ENCODE peak calls at places on chromosome 3, in six cellular contexts. One of them, this sample, is unnamed.

GRCh38 chr3:31534036-31534435 is 1.3 kb downstream of the STT3B start:
- DNase-seq in endothelial cell of umbilical vein: no peak
- DNase-seq in heart left ventricle: no peak
- DNase-seq in IMR-90: peak
- DNase-seq in ovary: no peak
- DNase-seq in transverse colon: no peak
- DNase-seq in this sample: peak

GRCh38 chr3:99901200-99901926 is 83.7 kb downstream of the CMSS1 start:
- DNase-seq in endothelial cell of umbilical vein: peak
- DNase-seq in heart left ventricle: no peak
- DNase-seq in IMR-90: peak
- DNase-seq in ovary: no peak
- DNase-seq in transverse colon: no peak
- DNase-seq in this sample: no peak

GRCh38 chr3:129051776-129052400 is 8.7 kb upstream of the GP9 start:
- DNase-seq in endothelial cell of umbilical vein: no peak
- DNase-seq in heart left ventricle: no peak
- DNase-seq in IMR-90: no peak
- DNase-seq in ovary: no peak
- DNase-seq in transverse colon: peak
- DNase-seq in this sample: peak

GRCh38 chr3:100158877-100159563 is 44.7 kb upstream of the FILIP1L start:
- DNase-seq in endothelial cell of umbilical vein: peak
- DNase-seq in heart left ventricle: no peak
- DNase-seq in IMR-90: no peak
- DNase-seq in ovary: no peak
- DNase-seq in transverse colon: no peak
- DNase-seq in this sample: no peak

GRCh38 chr3:130636480-130637234 is 110.0 kb downstream of the PIK3R4 start:
- DNase-seq in endothelial cell of umbilical vein: no peak
- DNase-seq in heart left ventricle: no peak
- DNase-seq in IMR-90: no peak
- DNase-seq in ovary: no peak
- DNase-seq in transverse colon: no peak
- DNase-seq in this sample: no peak

GRCh38 chr3:17945799-17946381 is 203.5 kb upstream of the TBC1D5 start:
- DNase-seq in endothelial cell of umbilical vein: no peak
- DNase-seq in heart left ventricle: no peak
- DNase-seq in IMR-90: no peak
- DNase-seq in ovary: no peak
- DNase-seq in transverse colon: no peak
- DNase-seq in this sample: peak

GRCh38 chr3:194474675-194475074 is 12.1 kb downstream of the ATP13A3 start:
- DNase-seq in endothelial cell of umbilical vein: no peak
- DNase-seq in heart left ventricle: no peak
- DNase-seq in IMR-90: peak
- DNase-seq in ovary: no peak
- DNase-seq in transverse colon: no peak
- DNase-seq in this sample: no peak

GRCh38 chr3:65883614-65884013 is 155.1 kb downstream of the MAGI1 start:
- DNase-seq in endothelial cell of umbilical vein: peak
- DNase-seq in heart left ventricle: no peak
- DNase-seq in IMR-90: peak
- DNase-seq in ovary: no peak
- DNase-seq in transverse colon: no peak
- DNase-seq in this sample: no peak

GRCh38 chr3:189685854-189686253 is 54.7 kb downstream of the TP63 start:
- DNase-seq in endothelial cell of umbilical vein: peak
- DNase-seq in heart left ventricle: no peak
- DNase-seq in IMR-90: peak
- DNase-seq in ovary: no peak
- DNase-seq in transverse colon: no peak
- DNase-seq in this sample: no peak

GRCh38 chr3:167032267-167032876 is 347.7 kb downstream of the ZBBX start:
- DNase-seq in endothelial cell of umbilical vein: no peak
- DNase-seq in heart left ventricle: no peak
- DNase-seq in IMR-90: peak
- DNase-seq in ovary: no peak
- DNase-seq in transverse colon: no peak
- DNase-seq in this sample: peak

GRCh38 chr3:73734376-73734775 is 109.6 kb upstream of the PDZRN3 start:
- DNase-seq in endothelial cell of umbilical vein: no peak
- DNase-seq in heart left ventricle: no peak
- DNase-seq in IMR-90: no peak
- DNase-seq in ovary: no peak
- DNase-seq in transverse colon: no peak
- DNase-seq in this sample: no peak

GRCh38 chr3:39668420-39668819 is 141.0 kb upstream of the MYRIP start:
- DNase-seq in endothelial cell of umbilical vein: peak
- DNase-seq in heart left ventricle: no peak
- DNase-seq in IMR-90: peak
- DNase-seq in ovary: no peak
- DNase-seq in transverse colon: no peak
- DNase-seq in this sample: peak

GRCh38 chr3:198071602-198072285 is 111.7 kb downstream of the LMLN start:
- DNase-seq in endothelial cell of umbilical vein: peak
- DNase-seq in heart left ventricle: no peak
- DNase-seq in IMR-90: peak
- DNase-seq in ovary: no peak
- DNase-seq in transverse colon: no peak
- DNase-seq in this sample: peak

GRCh38 chr3:134341391-134341790 is 32.9 kb downstream of the AMOTL2 start:
- DNase-seq in endothelial cell of umbilical vein: no peak
- DNase-seq in heart left ventricle: no peak
- DNase-seq in IMR-90: no peak
- DNase-seq in ovary: no peak
- DNase-seq in transverse colon: no peak
- DNase-seq in this sample: no peak

GRCh38 chr3:41565003-41565402 is 365.7 kb downstream of the CTNNB1 start:
- DNase-seq in endothelial cell of umbilical vein: no peak
- DNase-seq in heart left ventricle: no peak
- DNase-seq in IMR-90: no peak
- DNase-seq in ovary: no peak
- DNase-seq in transverse colon: no peak
- DNase-seq in this sample: no peak

GRCh38 chr3:146184616-146185015 is 23.6 kb upstream of the PLOD2 start:
- DNase-seq in endothelial cell of umbilical vein: no peak
- DNase-seq in heart left ventricle: no peak
- DNase-seq in IMR-90: peak
- DNase-seq in ovary: no peak
- DNase-seq in transverse colon: no peak
- DNase-seq in this sample: no peak

GRCh38 chr3:197746214-197746613 is 3.5 kb upstream of the FYTTD1 start:
- DNase-seq in endothelial cell of umbilical vein: no peak
- DNase-seq in heart left ventricle: no peak
- DNase-seq in IMR-90: peak
- DNase-seq in ovary: no peak
- DNase-seq in transverse colon: no peak
- DNase-seq in this sample: no peak

GRCh38 chr3:123688241-123688747 is 103.4 kb upstream of the HACD2 start:
- DNase-seq in endothelial cell of umbilical vein: peak
- DNase-seq in heart left ventricle: no peak
- DNase-seq in IMR-90: peak
- DNase-seq in ovary: no peak
- DNase-seq in transverse colon: no peak
- DNase-seq in this sample: no peak

GRCh38 chr3:120646771-120647449 is 35.1 kb downstream of the HGD start:
- DNase-seq in endothelial cell of umbilical vein: no peak
- DNase-seq in heart left ventricle: no peak
- DNase-seq in IMR-90: no peak
- DNase-seq in ovary: no peak
- DNase-seq in transverse colon: no peak
- DNase-seq in this sample: no peak

GRCh38 chr3:120795017-120795648 is 52.6 kb downstream of the GTF2E1 start:
- DNase-seq in endothelial cell of umbilical vein: peak
- DNase-seq in heart left ventricle: peak
- DNase-seq in IMR-90: peak
- DNase-seq in ovary: peak
- DNase-seq in transverse colon: peak
- DNase-seq in this sample: peak

GRCh38 chr3:42499478-42499871 is 3.0 kb upstream of the VIPR1 start:
- DNase-seq in endothelial cell of umbilical vein: no peak
- DNase-seq in heart left ventricle: no peak
- DNase-seq in IMR-90: no peak
- DNase-seq in ovary: no peak
- DNase-seq in transverse colon: no peak
- DNase-seq in this sample: no peak

GRCh38 chr3:24818055-24818454 is 323.4 kb upstream of the THRB start:
- DNase-seq in endothelial cell of umbilical vein: no peak
- DNase-seq in heart left ventricle: no peak
- DNase-seq in IMR-90: no peak
- DNase-seq in ovary: no peak
- DNase-seq in transverse colon: no peak
- DNase-seq in this sample: no peak

GRCh38 chr3:71302604-71303003 is 280.9 kb downstream of the FOXP1 start:
- DNase-seq in endothelial cell of umbilical vein: no peak
- DNase-seq in heart left ventricle: no peak
- DNase-seq in IMR-90: no peak
- DNase-seq in ovary: no peak
- DNase-seq in transverse colon: no peak
- DNase-seq in this sample: no peak
- TF ChIP-seq POLR2A in endothelial cell of umbilical vein: no peak
- TF ChIP-seq POLR2A in heart left ventricle: no peak
- TF ChIP-seq POLR2A in IMR-90: no peak
- TF ChIP-seq POLR2A in ovary: no peak
- TF ChIP-seq POLR2A in transverse colon: no peak
- TF ChIP-seq POLR2A in this sample: no peak

DNA sequence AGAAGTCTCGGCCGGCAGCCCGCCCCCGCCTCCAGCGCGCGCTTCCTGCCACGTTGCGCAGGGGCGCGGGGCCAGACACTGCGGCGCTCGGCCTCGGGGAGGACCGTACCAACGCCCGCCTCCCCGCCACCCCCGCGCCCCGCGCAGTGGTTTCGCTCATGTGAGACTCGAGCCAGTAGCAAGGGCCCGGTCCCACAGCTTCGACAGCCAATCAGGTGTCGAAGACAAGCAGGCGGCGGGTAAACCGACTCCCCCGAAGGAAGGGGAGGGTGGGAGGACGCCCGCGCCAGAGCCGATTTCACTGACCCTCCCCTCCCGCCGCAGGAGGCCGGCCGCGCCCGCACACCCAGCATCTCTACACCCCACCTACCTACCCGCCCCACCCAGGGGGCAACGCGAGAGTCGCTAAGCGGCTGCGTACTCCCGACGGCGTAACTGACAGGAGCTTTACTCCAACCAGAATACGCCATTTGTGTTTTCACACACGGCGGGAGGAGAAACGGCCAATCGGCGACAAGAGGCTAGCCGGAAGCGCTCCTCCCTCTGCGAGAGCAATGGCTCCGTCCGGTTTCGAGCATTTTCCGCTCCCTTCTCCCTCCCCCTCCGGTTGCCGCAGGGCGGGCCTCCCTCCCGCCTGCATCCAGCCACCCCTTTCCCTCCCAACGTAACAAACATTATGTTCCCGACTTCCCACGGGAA is 634 bp upstream of the SETD5 start:
- DNase-seq in endothelial cell of umbilical vein: peak
- DNase-seq in heart left ventricle: peak
- DNase-seq in IMR-90: peak
- DNase-seq in ovary: peak
- DNase-seq in transverse colon: peak
- DNase-seq in this sample: peak
- TF ChIP-seq POLR2A in endothelial cell of umbilical vein: peak
- TF ChIP-seq POLR2A in heart left ventricle: no peak
- TF ChIP-seq POLR2A in IMR-90: peak
- TF ChIP-seq POLR2A in ovary: no peak
- TF ChIP-seq POLR2A in transverse colon: no peak
- TF ChIP-seq POLR2A in this sample: peak

GRCh38 chr3:112640864-112641751 is at the start of gene CCDC80:
- DNase-seq in endothelial cell of umbilical vein: peak
- DNase-seq in heart left ventricle: no peak
- DNase-seq in IMR-90: peak
- DNase-seq in ovary: no peak
- DNase-seq in transverse colon: no peak
- DNase-seq in this sample: no peak

GRCh38 chr3:112639451-112640332 is 1.3 kb downstream of the CCDC80 start:
- DNase-seq in endothelial cell of umbilical vein: no peak
- DNase-seq in heart left ventricle: peak
- DNase-seq in IMR-90: no peak
- DNase-seq in ovary: no peak
- DNase-seq in transverse colon: no peak
- DNase-seq in this sample: no peak

GRCh38 chr3:112642912-112643506 is 2.1 kb upstream of the CCDC80 start:
- DNase-seq in endothelial cell of umbilical vein: peak
- DNase-seq in heart left ventricle: peak
- DNase-seq in IMR-90: peak
- DNase-seq in ovary: peak
- DNase-seq in transverse colon: peak
- DNase-seq in this sample: peak

GRCh38 chr3:112638327-112639020 is 2.5 kb downstream of the CCDC80 start:
- DNase-seq in endothelial cell of umbilical vein: no peak
- DNase-seq in heart left ventricle: no peak
- DNase-seq in IMR-90: no peak
- DNase-seq in ovary: no peak
- DNase-seq in transverse colon: no peak
- DNase-seq in this sample: no peak

DNA sequence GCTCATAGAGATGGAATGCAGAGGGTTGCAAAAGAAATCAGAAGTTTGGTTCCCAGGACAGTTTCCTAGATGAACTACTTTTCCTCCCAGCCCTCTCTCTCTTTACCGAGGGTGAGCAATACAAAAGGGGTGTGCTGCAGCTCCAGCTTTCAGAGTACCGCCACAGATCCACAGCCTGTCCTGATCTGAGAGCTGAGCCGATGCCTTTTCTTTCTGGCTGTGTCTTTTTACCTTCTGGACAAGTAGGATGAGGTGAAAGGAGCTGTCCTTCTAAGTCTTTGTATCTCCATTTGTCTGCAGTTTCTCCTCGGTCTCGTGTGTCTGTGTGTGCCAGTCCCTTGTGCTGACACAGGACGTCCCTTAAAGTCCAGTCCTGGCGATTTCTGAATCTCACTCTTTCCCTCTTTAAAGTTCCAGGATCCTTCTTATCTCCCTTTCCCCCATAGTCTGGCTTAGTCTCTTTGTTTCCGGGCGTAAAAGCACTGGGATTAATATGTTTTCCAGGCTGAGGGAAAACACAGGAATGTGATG is 545 bp downstream of the CCDC80 start:
- DNase-seq in endothelial cell of umbilical vein: peak
- DNase-seq in heart left ventricle: no peak
- DNase-seq in IMR-90: peak
- DNase-seq in ovary: no peak
- DNase-seq in transverse colon: no peak
- DNase-seq in this sample: no peak
- TF ChIP-seq POLR2A in endothelial cell of umbilical vein: no peak
- TF ChIP-seq POLR2A in heart left ventricle: no peak
- TF ChIP-seq POLR2A in IMR-90: no peak
- TF ChIP-seq POLR2A in ovary: no peak
- TF ChIP-seq POLR2A in transverse colon: no peak
- TF ChIP-seq POLR2A in this sample: no peak

DNA sequence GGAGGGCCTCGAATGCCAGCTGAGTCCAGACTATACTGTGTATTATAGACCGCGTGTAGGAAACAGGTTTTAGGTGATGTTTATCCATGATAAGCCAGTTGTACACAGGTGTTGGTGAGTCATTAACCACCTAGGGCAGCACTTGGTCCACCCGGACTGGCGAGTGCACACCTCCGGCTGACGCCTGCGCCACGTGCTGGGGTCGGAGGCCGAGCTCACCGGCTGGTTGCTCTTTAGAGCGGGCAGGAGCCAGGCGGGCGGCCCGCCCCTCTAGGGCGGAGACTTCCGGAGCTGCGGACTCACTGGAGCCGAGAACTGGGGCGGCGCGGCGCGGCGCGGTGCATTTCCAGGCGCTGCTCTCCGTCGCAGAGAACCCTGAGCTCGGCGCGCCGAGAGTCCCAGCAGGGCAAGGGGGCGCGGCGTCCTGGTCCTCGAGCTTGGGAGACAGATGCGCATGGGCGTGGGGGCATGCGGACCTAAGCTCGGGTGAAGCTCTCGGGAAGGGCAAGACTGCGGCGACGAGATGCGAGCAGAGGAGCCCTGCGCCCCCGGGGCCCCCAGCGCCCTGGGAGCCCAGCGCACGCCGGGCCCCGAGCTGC is at the start of gene ESYT3:
- DNase-seq in endothelial cell of umbilical vein: peak
- DNase-seq in heart left ventricle: peak
- DNase-seq in IMR-90: peak
- DNase-seq in ovary: peak
- DNase-seq in transverse colon: peak
- DNase-seq in this sample: peak
- TF ChIP-seq POLR2A in endothelial cell of umbilical vein: no peak
- TF ChIP-seq POLR2A in heart left ventricle: no peak
- TF ChIP-seq POLR2A in IMR-90: no peak
- TF ChIP-seq POLR2A in ovary: no peak
- TF ChIP-seq POLR2A in transverse colon: no peak
- TF ChIP-seq POLR2A in this sample: no peak